ENCODE peak calls at places on chromosomes 12 and 14, in six cellular contexts. C is suprapubic skin; J is heart left ventricle; D is right lobe of liver; F is neural progenitor cell; Z is CD8-positive, alpha-beta T cell. L is an unnamed sample. For H3K4me1, the result is how much of the 10 kb centered on the place peaks cover.

GRCh38 chr14:68088463-68088862 is 268.9 kb downstream of the RAD51B start:
- DNase-seq in D (no peak), J (no peak), C (no peak), F (peak), Z (no peak), L (no peak)

GRCh38 chr14:51562816-51563215 is 88.9 kb upstream of the FRMD6 start:
- DNase-seq in C (no peak), F (no peak), D (no peak), Z (no peak), J (no peak), L (no peak)

GRCh38 chr14:68633131-68633991 is 159.5 kb downstream of the ZFP36L1 start:
- DNase-seq in F (no peak), D (no peak), C (peak), J (peak), Z (no peak), L (no peak)

GRCh38 chr12:5015711-5016492 is 27.8 kb upstream of the KCNA5 start:
- DNase-seq in D (no peak), C (no peak), J (no peak), Z (no peak), F (no peak), L (no peak)

GRCh38 chr12:69563166-69563762 is 22.0 kb upstream of the CCT2 start:
- DNase-seq in C (no peak), D (no peak), F (peak), Z (no peak), J (no peak), L (no peak)

GRCh38 chr12:414841-415240 is 13.4 kb downstream of the CCDC77 start:
- DNase-seq in Z (no peak), F (no peak), C (no peak), J (no peak), D (no peak), L (no peak)

GRCh38 chr12:22467190-22467589 is 77.2 kb downstream of the C2CD5 start:
- DNase-seq in D (no peak), Z (no peak), C (no peak), F (no peak), J (no peak), L (no peak)

GRCh38 chr12:91687052-91688017 is 458.3 kb downstream of the BTG1 start:
- DNase-seq in C (no peak), Z (no peak), D (no peak), F (no peak), J (no peak), L (no peak)

GRCh38 chr14:25048170-25049126 is 1.5 kb downstream of the STXBP6 start:
- DNase-seq in J (peak), F (no peak), C (peak), D (no peak), Z (no peak), L (no peak)

GRCh38 chr12:131535779-131536178 is 175.1 kb upstream of the SFSWAP start:
- DNase-seq in Z (no peak), F (no peak), D (no peak), J (no peak), C (no peak), L (no peak)

GRCh38 chr12:101042211-101042610 is 167.8 kb downstream of the SLC5A8 start:
- DNase-seq in F (no peak), J (no peak), D (no peak), C (no peak), Z (no peak), L (no peak)

GRCh38 chr12:120902846-120903381 is 1.2 kb downstream of the SPPL3 start:
- DNase-seq in Z (no peak), J (no peak), F (no peak), D (no peak), C (no peak), L (no peak)

DNA sequence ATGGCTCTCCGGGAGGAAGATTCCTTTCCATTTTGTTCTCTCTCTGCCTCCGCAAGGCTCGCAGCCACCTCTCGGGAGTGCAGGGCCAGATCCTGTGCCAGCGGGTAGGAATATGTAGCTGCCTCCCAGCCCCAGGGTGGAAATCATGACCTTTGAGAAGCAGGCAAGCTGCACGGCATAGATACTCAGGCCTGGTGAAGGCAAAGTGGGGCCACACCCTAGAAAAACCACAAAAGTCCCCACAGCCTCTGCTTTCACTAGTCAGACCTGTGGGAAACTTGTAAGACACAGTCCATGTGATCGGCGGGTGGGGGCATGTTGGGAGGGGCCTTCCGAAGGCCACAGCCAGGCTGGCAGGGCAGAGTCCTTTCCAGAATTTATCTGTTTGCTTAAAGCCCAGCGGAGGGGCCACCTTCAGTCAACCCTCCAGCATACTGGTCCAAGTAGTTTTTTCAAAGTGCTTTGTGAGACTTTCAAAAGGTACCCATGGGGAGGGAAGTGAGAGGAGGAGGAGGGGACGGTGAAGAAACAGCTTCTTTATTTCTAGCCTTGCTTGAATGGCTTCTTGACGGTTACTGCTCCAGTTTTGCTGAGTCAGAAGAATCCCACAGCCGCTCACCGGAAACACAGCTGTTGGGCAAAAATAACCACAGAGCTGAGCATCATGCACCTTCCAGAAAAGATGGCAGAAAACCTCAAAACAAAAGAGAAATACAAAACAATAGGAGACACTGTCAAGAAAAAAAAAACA is at the start of gene MAP1LC3B2:
- DNase-seq in C (peak), J (peak), D (peak), F (peak), Z (peak), L (peak)
- H3K27ac ChIP-seq in C (peak), J (peak), D (peak), F (peak), Z (peak), L (peak)

DNA sequence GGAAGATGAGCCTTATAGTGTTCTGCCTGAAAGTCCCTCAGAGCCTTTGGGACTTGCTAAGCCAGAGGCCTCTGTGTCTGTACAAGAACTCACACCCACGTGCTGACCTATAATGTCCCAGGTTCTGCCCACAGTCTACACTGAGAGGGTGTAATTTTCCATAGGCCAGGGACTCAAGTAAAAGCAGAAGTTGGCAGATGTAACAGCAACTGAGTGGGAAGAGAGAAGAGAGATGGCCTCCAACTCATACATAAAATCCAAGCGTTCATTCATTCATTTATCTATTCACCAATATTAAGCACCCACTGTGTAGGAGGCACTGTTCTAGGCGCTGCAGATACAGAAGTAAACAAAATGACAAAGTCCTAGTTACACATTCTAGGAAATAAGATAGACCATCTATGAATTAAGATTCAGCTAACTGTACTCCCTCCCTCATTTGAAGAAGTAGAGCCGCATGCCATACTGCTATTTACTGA is 41.7 kb upstream of the MDM1 start:
- DNase-seq in D (no peak), C (no peak), J (no peak), F (no peak), Z (no peak), L (no peak)
- H3K4me1 ChIP-seq in D (under half), C (under half), J (under half), F (under half), Z (under half), L (under half)

DNA sequence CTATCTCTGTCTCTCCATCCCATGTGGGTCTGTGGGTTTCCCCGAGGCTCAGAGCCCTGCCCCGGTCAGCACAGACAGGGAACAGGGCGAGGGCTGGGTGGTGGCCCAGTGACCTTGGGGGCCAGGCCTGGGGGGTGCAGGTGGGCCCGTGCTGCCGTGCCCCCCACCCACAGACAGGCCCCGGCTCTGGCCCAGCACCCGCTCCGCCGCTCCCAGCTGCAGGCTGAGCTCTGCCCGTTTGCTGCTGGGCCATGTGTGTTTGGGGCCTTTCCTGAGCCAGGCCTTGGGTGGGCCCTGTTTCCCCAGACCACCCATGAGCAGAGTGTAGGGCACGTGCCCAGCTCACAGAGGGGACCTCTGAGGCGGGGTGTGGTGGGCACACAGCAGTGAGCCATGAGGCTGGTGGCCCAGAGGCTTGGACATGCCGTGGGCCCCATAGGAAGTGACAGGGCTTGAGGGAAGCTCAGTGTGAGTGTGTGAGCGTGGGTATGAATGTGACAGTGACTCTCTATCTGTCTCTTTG is 51.0 kb downstream of the TMEM121 start:
- DNase-seq in C (no peak), F (no peak), J (no peak), Z (no peak), D (peak), L (no peak)
- TF ChIP-seq CTCF in C (no peak), F (no peak), J (no peak), Z (no peak), D (no peak), L (no peak)

GRCh38 chr12:65608319-65608916 is 215.9 kb upstream of the HMGA2 start:
- DNase-seq in C (no peak), J (no peak), F (no peak), Z (no peak), D (no peak), L (no peak)
- H3K27ac ChIP-seq in C (no peak), J (no peak), F (no peak), Z (no peak), D (no peak), L (no peak)

GRCh38 chr12:123944696-123945095 is 27.9 kb downstream of the CCDC92 start:
- DNase-seq in F (no peak), Z (no peak), D (no peak), C (no peak), J (no peak), L (no peak)
- H3K4me1 ChIP-seq in F (under half), Z (under half), D (under half), C (under half), J (under half), L (under half)

GRCh38 chr14:59483360-59483759 is 848 bp downstream of the L3HYPDH start:
- DNase-seq in Z (no peak), F (no peak), J (no peak), D (peak), C (no peak), L (no peak)

GRCh38 chr14:59482120-59482434 is 2.1 kb downstream of the L3HYPDH start:
- DNase-seq in J (no peak), C (no peak), Z (no peak), D (no peak), F (no peak), L (no peak)

GRCh38 chr14:59481407-59482119 is 2.6 kb downstream of the L3HYPDH start:
- DNase-seq in F (no peak), D (no peak), C (no peak), J (no peak), Z (no peak), L (no peak)

GRCh38 chr14:59483819-59484610 is at the start of the genes JKAMP and L3HYPDH:
- DNase-seq in Z (peak), C (peak), D (peak), J (peak), F (peak), L (peak)

GRCh38 chr14:59482471-59483331 is 1.5 kb downstream of the L3HYPDH start:
- DNase-seq in F (no peak), J (peak), Z (no peak), D (peak), C (no peak), L (no peak)
- TF ChIP-seq CTCF in F (no peak), J (no peak), Z (no peak), D (no peak), C (no peak), L (no peak)

GRCh38 chr12:27652174-27652763 is 44.0 kb upstream of the REP15 start:
- DNase-seq in D (peak), F (peak), Z (peak), J (peak), C (no peak), L (peak)

GRCh38 chr12:27653661-27654060 is 42.6 kb upstream of the REP15 start:
- DNase-seq in D (no peak), J (no peak), Z (no peak), C (no peak), F (no peak), L (no peak)

GRCh38 chr12:27657296-27657695 is 39.0 kb upstream of the REP15 start:
- DNase-seq in F (no peak), D (no peak), J (no peak), C (no peak), Z (no peak), L (no peak)
- H3K27ac ChIP-seq in F (no peak), D (no peak), J (no peak), C (no peak), Z (no peak), L (no peak)

DNA sequence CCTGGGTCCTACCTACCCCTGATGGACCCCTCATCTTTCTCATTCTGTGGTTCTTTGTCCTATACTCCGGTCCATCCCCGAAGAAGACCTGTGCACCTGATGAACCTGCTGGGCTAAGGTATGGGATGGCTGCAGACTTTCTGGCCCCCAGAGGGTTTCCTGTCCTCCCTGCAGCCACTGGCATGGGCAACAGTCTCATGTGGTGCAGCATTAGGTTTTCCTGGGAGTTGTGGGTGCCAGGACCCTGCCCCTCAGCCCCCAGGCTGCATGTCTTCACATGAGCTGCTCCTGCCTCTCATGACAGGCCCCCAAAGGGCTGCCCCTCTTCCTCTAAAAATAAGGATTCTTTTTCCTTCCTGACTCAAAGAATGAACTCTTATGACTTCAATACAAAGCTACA is 72.3 kb upstream of the GPR68 start:
- DNase-seq in D (no peak), C (no peak), Z (no peak), J (no peak), F (no peak), L (no peak)
- H3K4me1 ChIP-seq in D (under half), C (under half), Z (half or more), J (under half), F (under half), L (under half)

DNA sequence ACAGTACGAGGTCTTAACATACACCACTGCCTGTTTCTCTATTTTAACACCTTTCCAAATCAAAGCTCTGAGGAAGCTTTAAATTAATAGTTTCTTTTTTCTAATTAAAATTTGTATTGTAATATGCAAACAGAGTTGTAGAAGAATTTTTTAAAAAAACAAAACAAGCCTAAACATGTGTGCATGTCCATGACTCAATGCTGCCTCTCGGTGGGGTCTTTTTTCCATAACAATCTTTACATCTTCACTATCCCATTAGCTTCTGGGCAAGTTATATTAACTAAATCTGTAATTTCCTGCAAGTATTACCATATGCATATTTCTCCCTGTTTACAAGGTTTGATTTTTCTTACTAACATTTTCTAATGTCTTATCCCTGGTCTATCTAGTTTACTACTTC is 143.9 kb upstream of the NAV3 start:
- DNase-seq in J (no peak), C (no peak), Z (no peak), F (no peak), D (no peak), L (no peak)
- TF ChIP-seq CTCF in J (no peak), C (no peak), Z (no peak), F (peak), D (no peak), L (no peak)